ENCODE peak calls at places on chromosomes 5 and 9, in six cellular contexts. U is activated CD4-positive, alpha-beta T cell treated with anti-CD3 and anti-CD28 coated beads for 36 hours; F is EH; V is suprapubic skin; H is GM06990; Y is substantia nigra. Q is an unnamed sample.

GRCh38 chr5:57501414-57502321 is 19.1 kb upstream of the ACTBL2 start:
- DNase-seq in Y (no peak), H (no peak), F (peak), V (no peak), U (no peak), Q (peak)

GRCh38 chr5:53642006-53642405 is 81.6 kb downstream of the NDUFS4 start:
- DNase-seq in U (no peak), F (peak), Y (no peak), V (no peak), H (no peak), Q (peak)

GRCh38 chr5:148828461-148829247 is 2.2 kb downstream of the ADRB2 start:
- DNase-seq in H (no peak), F (peak), Y (no peak), V (no peak), U (no peak), Q (peak)

GRCh38 chr5:58912102-58912501 is 329.2 kb downstream of the RAB3C start:
- DNase-seq in H (no peak), Y (no peak), V (no peak), U (no peak), F (no peak), Q (no peak)

GRCh38 chr5:177332896-177333260 is 18.6 kb downstream of the LMAN2 start:
- DNase-seq in V (no peak), F (no peak), H (no peak), Y (no peak), U (no peak), Q (no peak)

GRCh38 chr5:166883016-166883415 is 1408.4 kb upstream of the WWC1 start:
- DNase-seq in Y (no peak), H (peak), F (no peak), U (no peak), V (no peak), Q (no peak)

GRCh38 chr5:14579246-14579645 is 2.3 kb upstream of the OTULINL start:
- DNase-seq in Y (no peak), F (peak), V (no peak), U (no peak), H (no peak), Q (no peak)

GRCh38 chr9:129558551-129559505 is 62.1 kb downstream of the C9orf50 start:
- DNase-seq in H (no peak), V (no peak), U (no peak), Y (no peak), F (no peak), Q (no peak)

GRCh38 chr9:20984471-20984870 is 47.0 kb downstream of the HACD4 start:
- DNase-seq in U (no peak), V (no peak), H (no peak), Y (no peak), F (peak), Q (peak)

Q was measured in adipocyte.